ENCODE peak calls at places on chromosomes 12 and 14, in ten cellular contexts. One of them, this sample, is unnamed.
A peak's percentile ranks its signal among the peaks of the same experiment; 100 is the strongest.

GRCh38 chr12:1630081-1630826 is 1.2 kb downstream of the WNT5B start:
- DNase-seq in CD4-positive, alpha-beta memory T cell: no peak
- DNase-seq in tibial artery: peak; percentile 75
- DNase-seq in CD8-positive, alpha-beta memory T cell: no peak
- DNase-seq in small intestine: peak; percentile 64
- DNase-seq in H1: peak; percentile 68
- DNase-seq in thyroid gland: peak; percentile 69
- DNase-seq in heart left ventricle: peak; percentile 66
- DNase-seq in H7: peak; percentile 79
- DNase-seq in Panc1: no peak
- DNase-seq in this sample: no peak

GRCh38 chr14:104461676-104462443 is 117.7 kb upstream of the C14orf180 start:
- DNase-seq in thyroid gland: no peak
- DNase-seq in heart left ventricle: no peak
- DNase-seq in Panc1: no peak
- DNase-seq in CD4-positive, alpha-beta memory T cell: no peak
- DNase-seq in tibial artery: peak; percentile 56
- DNase-seq in H1: peak; percentile 51
- DNase-seq in small intestine: no peak
- DNase-seq in CD8-positive, alpha-beta memory T cell: no peak
- DNase-seq in H7: no peak
- DNase-seq in this sample: no peak

GRCh38 chr14:67418368-67419174 is 6.6 kb upstream of the PLEK2 start:
- DNase-seq in tibial artery: no peak
- DNase-seq in thyroid gland: no peak
- DNase-seq in CD8-positive, alpha-beta memory T cell: no peak
- DNase-seq in CD4-positive, alpha-beta memory T cell: no peak
- DNase-seq in Panc1: no peak
- DNase-seq in H1: no peak
- DNase-seq in heart left ventricle: no peak
- DNase-seq in H7: no peak
- DNase-seq in small intestine: peak; percentile 90
- DNase-seq in this sample: no peak

GRCh38 chr12:49377386-49377785 is 10.1 kb downstream of the SPATS2 start:
- DNase-seq in H7: no peak
- DNase-seq in CD8-positive, alpha-beta memory T cell: no peak
- DNase-seq in Panc1: no peak
- DNase-seq in CD4-positive, alpha-beta memory T cell: no peak
- DNase-seq in tibial artery: no peak
- DNase-seq in H1: no peak
- DNase-seq in heart left ventricle: no peak
- DNase-seq in thyroid gland: no peak
- DNase-seq in small intestine: no peak
- DNase-seq in this sample: no peak

GRCh38 chr14:96762650-96763049 is 34.5 kb upstream of the VRK1 start:
- DNase-seq in heart left ventricle: no peak
- DNase-seq in Panc1: peak; percentile 24
- DNase-seq in H7: peak; percentile 80
- DNase-seq in H1: no peak
- DNase-seq in thyroid gland: no peak
- DNase-seq in CD4-positive, alpha-beta memory T cell: peak; percentile 46
- DNase-seq in tibial artery: no peak
- DNase-seq in CD8-positive, alpha-beta memory T cell: peak; percentile 45
- DNase-seq in small intestine: peak; percentile 71
- DNase-seq in this sample: peak; percentile 25

GRCh38 chr14:59046746-59047145 is 141.7 kb upstream of the DAAM1 start:
- DNase-seq in tibial artery: no peak
- DNase-seq in H1: no peak
- DNase-seq in heart left ventricle: no peak
- DNase-seq in CD8-positive, alpha-beta memory T cell: no peak
- DNase-seq in CD4-positive, alpha-beta memory T cell: no peak
- DNase-seq in small intestine: no peak
- DNase-seq in H7: no peak
- DNase-seq in Panc1: no peak
- DNase-seq in thyroid gland: no peak
- DNase-seq in this sample: peak; percentile 34

GRCh38 chr14:93115920-93116675 is at the start of gene ITPK1:
- DNase-seq in CD8-positive, alpha-beta memory T cell: peak; percentile 62
- DNase-seq in heart left ventricle: peak; percentile 54
- DNase-seq in Panc1: no peak
- DNase-seq in thyroid gland: peak; percentile 57
- DNase-seq in H1: peak; percentile 79
- DNase-seq in small intestine: peak; percentile 67
- DNase-seq in CD4-positive, alpha-beta memory T cell: peak; percentile 58
- DNase-seq in H7: peak; percentile 94
- DNase-seq in tibial artery: peak; percentile 78
- DNase-seq in this sample: no peak

GRCh38 chr12:546920-547845 is 87.4 kb downstream of the B4GALNT3 start:
- DNase-seq in heart left ventricle: peak; percentile 70
- DNase-seq in tibial artery: no peak
- DNase-seq in Panc1: peak; percentile 15
- DNase-seq in H1: peak; percentile 89
- DNase-seq in CD4-positive, alpha-beta memory T cell: no peak
- DNase-seq in CD8-positive, alpha-beta memory T cell: peak; percentile 58
- DNase-seq in thyroid gland: peak; percentile 55
- DNase-seq in small intestine: peak; percentile 57
- DNase-seq in H7: peak; percentile 97
- DNase-seq in this sample: no peak

GRCh38 chr14:99430491-99430890 is 50.2 kb downstream of the SETD3 start:
- DNase-seq in H7: peak; percentile 68
- DNase-seq in CD8-positive, alpha-beta memory T cell: peak; percentile 7
- DNase-seq in tibial artery: no peak
- DNase-seq in CD4-positive, alpha-beta memory T cell: no peak
- DNase-seq in thyroid gland: peak; percentile 31
- DNase-seq in Panc1: no peak
- DNase-seq in heart left ventricle: no peak
- DNase-seq in H1: peak; percentile 75
- DNase-seq in small intestine: peak; percentile 71
- DNase-seq in this sample: no peak

GRCh38 chr12:106981781-106982180 is 5.2 kb downstream of the MTERF2 start:
- DNase-seq in thyroid gland: no peak
- DNase-seq in heart left ventricle: no peak
- DNase-seq in small intestine: no peak
- DNase-seq in H1: no peak
- DNase-seq in H7: no peak
- DNase-seq in Panc1: no peak
- DNase-seq in tibial artery: no peak
- DNase-seq in CD4-positive, alpha-beta memory T cell: no peak
- DNase-seq in CD8-positive, alpha-beta memory T cell: no peak
- DNase-seq in this sample: no peak

GRCh38 chr12:30134229-30134628 is 350.5 kb upstream of the TMTC1 start:
- DNase-seq in H7: peak; percentile 35
- DNase-seq in tibial artery: no peak
- DNase-seq in thyroid gland: no peak
- DNase-seq in small intestine: no peak
- DNase-seq in Panc1: peak; percentile 7
- DNase-seq in H1: no peak
- DNase-seq in heart left ventricle: no peak
- DNase-seq in CD8-positive, alpha-beta memory T cell: no peak
- DNase-seq in CD4-positive, alpha-beta memory T cell: no peak
- DNase-seq in this sample: no peak

GRCh38 chr14:51368721-51369163 is 128.7 kb downstream of the TMX1 start:
- DNase-seq in heart left ventricle: no peak
- DNase-seq in H7: no peak
- DNase-seq in tibial artery: no peak
- DNase-seq in H1: no peak
- DNase-seq in CD4-positive, alpha-beta memory T cell: no peak
- DNase-seq in Panc1: no peak
- DNase-seq in thyroid gland: no peak
- DNase-seq in small intestine: peak; percentile 1
- DNase-seq in CD8-positive, alpha-beta memory T cell: no peak
- DNase-seq in this sample: no peak

DNA sequence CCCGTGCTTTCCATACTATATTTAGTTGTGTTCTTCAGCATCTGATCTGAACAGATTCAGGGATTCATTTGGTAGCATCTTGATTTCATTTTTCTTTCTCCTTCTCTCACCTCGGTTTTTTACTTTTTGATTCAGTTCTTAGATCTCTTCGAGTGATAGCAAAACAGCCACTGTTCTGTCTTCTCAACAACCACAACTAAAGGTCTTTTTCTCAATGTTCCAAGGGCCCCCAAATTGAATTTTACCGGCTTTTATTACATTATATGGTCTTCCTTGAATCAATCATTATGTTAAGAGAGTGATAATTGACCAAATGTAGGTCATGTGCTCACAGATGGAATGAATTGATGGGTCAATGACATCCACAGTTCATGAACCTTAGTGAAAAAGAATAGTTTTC is 164.5 kb upstream of the LMNTD1 start:
- DNase-seq in CD8-positive, alpha-beta memory T cell: no peak
- DNase-seq in Panc1: no peak
- DNase-seq in CD4-positive, alpha-beta memory T cell: no peak
- DNase-seq in tibial artery: no peak
- DNase-seq in small intestine: no peak
- DNase-seq in H1: no peak
- DNase-seq in heart left ventricle: no peak
- DNase-seq in thyroid gland: no peak
- DNase-seq in H7: no peak
- DNase-seq in this sample: no peak
- H3K27me3 ChIP-seq in CD8-positive, alpha-beta memory T cell: no peaks in the 10 kb centered on the region
- H3K27me3 ChIP-seq in Panc1: peaks cover 36% of the 10 kb centered on the region
- H3K27me3 ChIP-seq in CD4-positive, alpha-beta memory T cell: no peaks in the 10 kb centered on the region
- H3K27me3 ChIP-seq in tibial artery: no peaks in the 10 kb centered on the region
- H3K27me3 ChIP-seq in small intestine: no peaks in the 10 kb centered on the region
- H3K27me3 ChIP-seq in H1: no peaks in the 10 kb centered on the region
- H3K27me3 ChIP-seq in heart left ventricle: no peaks in the 10 kb centered on the region
- H3K27me3 ChIP-seq in thyroid gland: no peaks in the 10 kb centered on the region
- H3K27me3 ChIP-seq in H7: no peaks in the 10 kb centered on the region
- H3K27me3 ChIP-seq in this sample: no peaks in the 10 kb centered on the region

DNA sequence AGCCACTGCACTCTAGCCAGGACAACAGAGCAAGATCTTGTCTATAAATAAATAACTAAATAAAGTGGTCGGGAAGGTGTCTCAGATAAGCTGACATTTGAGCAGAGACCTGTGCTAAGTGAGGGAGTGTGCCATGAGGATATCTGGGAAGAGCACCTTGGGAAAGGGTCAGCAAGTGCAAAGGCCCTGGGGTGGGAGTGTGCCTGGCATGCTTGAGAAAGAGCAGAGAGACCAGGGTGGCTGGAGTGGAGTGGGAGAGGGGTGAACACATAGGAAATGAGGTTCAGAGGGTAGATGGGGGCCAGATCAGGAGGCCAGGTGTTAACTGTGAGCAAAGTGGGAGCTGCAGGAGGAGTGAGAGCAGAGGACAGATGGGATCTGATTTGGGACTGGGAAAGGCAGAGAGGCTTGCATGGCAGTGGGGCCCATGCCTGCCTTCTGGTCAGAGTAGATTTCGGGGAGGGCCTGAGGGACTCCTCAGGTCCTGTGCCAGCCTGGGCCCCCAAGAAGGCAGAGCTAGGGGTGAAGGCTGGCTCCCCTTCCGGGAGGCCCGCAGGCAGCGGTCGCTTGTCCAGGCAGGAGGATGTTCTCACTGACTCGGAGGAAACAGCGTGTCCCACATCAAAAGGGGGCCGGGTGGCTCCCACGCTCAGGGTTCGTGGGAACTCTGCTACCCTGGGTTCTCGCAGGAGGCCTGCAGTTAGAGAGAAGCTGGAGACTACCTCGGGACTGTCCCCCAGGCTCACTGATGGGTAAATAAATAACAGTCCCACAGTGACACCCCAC is 32.6 kb downstream of the DTX1 start:
- DNase-seq in tibial artery: no peak
- DNase-seq in CD8-positive, alpha-beta memory T cell: peak; percentile 19
- DNase-seq in Panc1: no peak
- DNase-seq in heart left ventricle: no peak
- DNase-seq in H7: no peak
- DNase-seq in H1: no peak
- DNase-seq in small intestine: peak; percentile 37
- DNase-seq in thyroid gland: no peak
- DNase-seq in CD4-positive, alpha-beta memory T cell: peak; percentile 55
- DNase-seq in this sample: no peak
- H3K27me3 ChIP-seq in tibial artery: peaks cover 86% of the 10 kb centered on the region
- H3K27me3 ChIP-seq in CD8-positive, alpha-beta memory T cell: no peaks in the 10 kb centered on the region
- H3K27me3 ChIP-seq in Panc1: peaks cover 8% of the 10 kb centered on the region
- H3K27me3 ChIP-seq in heart left ventricle: peaks cover 2% of the 10 kb centered on the region
- H3K27me3 ChIP-seq in H7: no peaks in the 10 kb centered on the region
- H3K27me3 ChIP-seq in H1: no peaks in the 10 kb centered on the region
- H3K27me3 ChIP-seq in small intestine: no peaks in the 10 kb centered on the region
- H3K27me3 ChIP-seq in thyroid gland: no peaks in the 10 kb centered on the region
- H3K27me3 ChIP-seq in CD4-positive, alpha-beta memory T cell: no peaks in the 10 kb centered on the region
- H3K27me3 ChIP-seq in this sample: peaks cover 26% of the 10 kb centered on the region

GRCh38 chr12:65505321-65506121 is 227.0 kb downstream of the MSRB3 start:
- DNase-seq in tibial artery: no peak
- DNase-seq in thyroid gland: peak; percentile 82
- DNase-seq in CD8-positive, alpha-beta memory T cell: no peak
- DNase-seq in H7: no peak
- DNase-seq in H1: peak; percentile 46
- DNase-seq in heart left ventricle: no peak
- DNase-seq in CD4-positive, alpha-beta memory T cell: no peak
- DNase-seq in Panc1: no peak
- DNase-seq in small intestine: no peak
- DNase-seq in this sample: no peak

GRCh38 chr12:65510584-65511050 is 232.1 kb downstream of the MSRB3 start:
- DNase-seq in CD8-positive, alpha-beta memory T cell: no peak
- DNase-seq in H7: peak; percentile 40
- DNase-seq in Panc1: no peak
- DNase-seq in small intestine: peak; percentile 64
- DNase-seq in thyroid gland: no peak
- DNase-seq in heart left ventricle: peak; percentile 50
- DNase-seq in tibial artery: no peak
- DNase-seq in CD4-positive, alpha-beta memory T cell: no peak
- DNase-seq in H1: peak; percentile 71
- DNase-seq in this sample: no peak

GRCh38 chr12:65511134-65511912 is 232.8 kb downstream of the MSRB3 start:
- DNase-seq in H7: no peak
- DNase-seq in H1: no peak
- DNase-seq in thyroid gland: peak; percentile 19
- DNase-seq in CD8-positive, alpha-beta memory T cell: no peak
- DNase-seq in Panc1: no peak
- DNase-seq in heart left ventricle: peak; percentile 71
- DNase-seq in tibial artery: peak; percentile 67
- DNase-seq in small intestine: no peak
- DNase-seq in CD4-positive, alpha-beta memory T cell: no peak
- DNase-seq in this sample: no peak

GRCh38 chr12:65509953-65510352 is 231.5 kb downstream of the MSRB3 start:
- DNase-seq in H7: no peak
- DNase-seq in Panc1: no peak
- DNase-seq in CD8-positive, alpha-beta memory T cell: no peak
- DNase-seq in thyroid gland: no peak
- DNase-seq in heart left ventricle: no peak
- DNase-seq in tibial artery: no peak
- DNase-seq in small intestine: no peak
- DNase-seq in CD4-positive, alpha-beta memory T cell: no peak
- DNase-seq in H1: no peak
- DNase-seq in this sample: no peak

GRCh38 chr12:65508281-65509035 is 230.0 kb downstream of the MSRB3 start:
- DNase-seq in CD8-positive, alpha-beta memory T cell: no peak
- DNase-seq in H1: no peak
- DNase-seq in Panc1: no peak
- DNase-seq in H7: no peak
- DNase-seq in small intestine: no peak
- DNase-seq in heart left ventricle: no peak
- DNase-seq in tibial artery: no peak
- DNase-seq in CD4-positive, alpha-beta memory T cell: peak; percentile 38
- DNase-seq in thyroid gland: no peak
- DNase-seq in this sample: no peak
- H3K27me3 ChIP-seq in CD8-positive, alpha-beta memory T cell: no peaks in the 10 kb centered on the region
- H3K27me3 ChIP-seq in H1: peaks cover 5% of the 10 kb centered on the region
- H3K27me3 ChIP-seq in Panc1: no peaks in the 10 kb centered on the region
- H3K27me3 ChIP-seq in H7: peaks cover 1% of the 10 kb centered on the region
- H3K27me3 ChIP-seq in small intestine: peaks cover 2% of the 10 kb centered on the region
- H3K27me3 ChIP-seq in heart left ventricle: no peaks in the 10 kb centered on the region
- H3K27me3 ChIP-seq in tibial artery: no peaks in the 10 kb centered on the region
- H3K27me3 ChIP-seq in CD4-positive, alpha-beta memory T cell: no peaks in the 10 kb centered on the region
- H3K27me3 ChIP-seq in thyroid gland: no peaks in the 10 kb centered on the region
- H3K27me3 ChIP-seq in this sample: no peaks in the 10 kb centered on the region

GRCh38 chr12:66724616-66725015 is 45.7 kb upstream of the GRIP1 start:
- DNase-seq in CD8-positive, alpha-beta memory T cell: no peak
- DNase-seq in CD4-positive, alpha-beta memory T cell: no peak
- DNase-seq in heart left ventricle: no peak
- DNase-seq in Panc1: no peak
- DNase-seq in H1: no peak
- DNase-seq in tibial artery: no peak
- DNase-seq in thyroid gland: no peak
- DNase-seq in H7: no peak
- DNase-seq in small intestine: no peak
- DNase-seq in this sample: no peak
- H3K27me3 ChIP-seq in CD8-positive, alpha-beta memory T cell: no peaks in the 10 kb centered on the region
- H3K27me3 ChIP-seq in CD4-positive, alpha-beta memory T cell: no peaks in the 10 kb centered on the region
- H3K27me3 ChIP-seq in heart left ventricle: no peaks in the 10 kb centered on the region
- H3K27me3 ChIP-seq in Panc1: no peaks in the 10 kb centered on the region
- H3K27me3 ChIP-seq in H1: no peaks in the 10 kb centered on the region
- H3K27me3 ChIP-seq in tibial artery: no peaks in the 10 kb centered on the region
- H3K27me3 ChIP-seq in thyroid gland: no peaks in the 10 kb centered on the region
- H3K27me3 ChIP-seq in H7: no peaks in the 10 kb centered on the region
- H3K27me3 ChIP-seq in small intestine: no peaks in the 10 kb centered on the region
- H3K27me3 ChIP-seq in this sample: no peaks in the 10 kb centered on the region